ENCODE peak calls at places on chromosome 4, in ten cellular contexts. B is uterus; S is stimulated activated CD8-positive, alpha-beta memory T cell treated with anti-CD3 and anti-CD28 coated beads, Interleukin-15, amount 100 ng/mL, for 24 hours; R is mammary epithelial cell; T is stimulated activated CD4-positive, alpha-beta T cell treated with anti-CD3 and anti-CD28 coated beads, TNF-alpha, amount 100 ng/mL, for 24 hours; V is EH; X is AG09319; N is RWPE1; H is RPMI7951; W is activated gamma-delta T cell. P is an unnamed sample.

GRCh38 chr4:118340109-118340508 is 12.7 kb downstream of the PRSS12 start:
- DNase-seq in T (no peak), W (no peak), B (no peak), V (no peak), N (no peak), S (no peak), R (no peak), H (no peak), X (no peak), P (no peak)

GRCh38 chr4:119652978-119653377 is 24.4 kb upstream of the PDE5A start:
- DNase-seq in B (no peak), X (no peak), S (no peak), N (no peak), W (no peak), T (no peak), V (peak), H (no peak), R (no peak), P (no peak)

GRCh38 chr4:72860766-72861165 is 208.8 kb downstream of the COX18 start:
- DNase-seq in N (no peak), B (no peak), H (no peak), T (no peak), X (no peak), S (no peak), V (peak), R (no peak), W (no peak), P (no peak)

GRCh38 chr4:84944952-84945351 is 21.5 kb downstream of the WDFY3 start:
- DNase-seq in N (no peak), S (no peak), V (peak), T (no peak), R (peak), B (no peak), W (no peak), X (no peak), H (peak), P (no peak)

GRCh38 chr4:141375855-141376254 is 155.2 kb downstream of the ZNF330 start:
- DNase-seq in S (no peak), B (no peak), X (peak), H (peak), W (no peak), N (peak), T (no peak), V (peak), R (peak), P (no peak)

GRCh38 chr4:3862640-3863420 is 96.6 kb downstream of the ADRA2C start:
- DNase-seq in H (no peak), X (no peak), T (no peak), R (no peak), W (no peak), V (no peak), S (no peak), B (no peak), N (no peak), P (no peak)

GRCh38 chr4:14446311-14446710 is 556.0 kb upstream of the CPEB2 start:
- DNase-seq in W (no peak), X (no peak), S (no peak), N (peak), H (peak), T (no peak), B (no peak), V (no peak), R (peak), P (no peak)

GRCh38 chr4:4386296-4386735 is 586 bp upstream of the NSG1 start:
- DNase-seq in T (peak), W (no peak), R (peak), V (no peak), H (no peak), B (no peak), S (no peak), N (no peak), X (no peak), P (peak)

GRCh38 chr4:159607824-159608223 is 504.9 kb downstream of the RAPGEF2 start:
- DNase-seq in X (no peak), V (no peak), H (peak), B (no peak), T (no peak), R (peak), N (no peak), S (no peak), W (no peak), P (no peak)

P was measured in posterior vena cava.